ENCODE peak calls at places on chromosomes 5 and 9, in five cellular contexts. G, C, S, V and Z are unnamed samples.

GRCh38 chr9:1125741-1126140 is 75.6 kb downstream of the DMRT2 start:
- DNase-seq in G (no peak), V (no peak), S (no peak), C (peak; percentile 10), Z (no peak)

GRCh38 chr9:108562176-108562575 is 293.6 kb downstream of the ACTL7B start:
- DNase-seq in G (no peak), C (no peak), S (no peak), V (no peak), Z (no peak)

GRCh38 chr9:105328872-105329728 is 84.6 kb downstream of the SLC44A1 start:
- DNase-seq in V (no peak), C (no peak), S (no peak), G (no peak), Z (no peak)

GRCh38 chr5:6202615-6203365 is 175.6 kb downstream of the MED10 start:
- DNase-seq in V (peak; percentile 73), C (no peak), G (no peak), S (no peak), Z (no peak)

GRCh38 chr5:169115725-169116124 is 185.2 kb downstream of the SLIT3 start:
- DNase-seq in V (no peak), S (no peak), C (no peak), G (no peak), Z (no peak)

GRCh38 chr9:75064307-75065025 is 23.5 kb downstream of the NMRK1 start:
- DNase-seq in V (no peak), G (no peak), C (peak; percentile 50), S (no peak), Z (no peak)

GRCh38 chr9:34332370-34332964 is 3.1 kb downstream of the NUDT2 start:
- DNase-seq in C (peak; percentile 24), G (no peak), V (no peak), S (no peak), Z (no peak)

GRCh38 chr5:6732634-6733410 is 19.6 kb downstream of the TENT4A start:
- DNase-seq in C (peak; percentile 73), V (peak; percentile 20), G (peak; percentile 65), S (peak; percentile 53), Z (no peak)

GRCh38 chr5:120465281-120465961 is 1.3 kb downstream of the PRR16 start:
- DNase-seq in C (peak; percentile 42), S (peak; percentile 55), V (peak; percentile 51), G (peak; percentile 65), Z (no peak)

GRCh38 chr5:102760815-102761214 is 5.7 kb downstream of the PAM start:
- DNase-seq in G (no peak), S (no peak), V (no peak), C (peak; percentile 26), Z (no peak)

GRCh38 chr5:91244380-91245073 is 138.6 kb downstream of the ARRDC3 start:
- DNase-seq in C (no peak), S (no peak), G (no peak), V (no peak), Z (no peak)

GRCh38 chr5:55629790-55630189 is 82.3 kb downstream of the SLC38A9 start:
- DNase-seq in G (no peak), V (no peak), S (no peak), C (no peak), Z (no peak)